ENCODE peak calls at places on chromosomes 13 and 19, in four cellular contexts. One of them, this sample, is unnamed.

GRCh38 chr13:113458218-113459065 is 5.2 kb upstream of the ADPRHL1 start:
- DNase-seq in ovary: no peak
- DNase-seq in IMR-90: peak
- DNase-seq in choroid plexus epithelial cell: peak
- DNase-seq in this sample: peak

GRCh38 chr19:44050740-44051653 is 839 bp upstream of the ZNF223 start:
- DNase-seq in ovary: no peak
- DNase-seq in IMR-90: no peak
- DNase-seq in choroid plexus epithelial cell: peak
- DNase-seq in this sample: peak

GRCh38 chr13:20993661-20994440 is 67.5 kb downstream of the LATS2 start:
- DNase-seq in ovary: no peak
- DNase-seq in choroid plexus epithelial cell: peak
- DNase-seq in IMR-90: peak
- DNase-seq in this sample: peak

GRCh38 chr19:3821857-3822364 is 35.7 kb upstream of the MATK start:
- DNase-seq in choroid plexus epithelial cell: peak
- DNase-seq in ovary: no peak
- DNase-seq in IMR-90: peak
- DNase-seq in this sample: peak

GRCh38 chr19:11288349-11288748 is 7.6 kb upstream of the TSPAN16 start:
- DNase-seq in ovary: no peak
- DNase-seq in choroid plexus epithelial cell: peak
- DNase-seq in IMR-90: peak
- DNase-seq in this sample: no peak

GRCh38 chr13:96000069-96000468 is 53.1 kb downstream of the UGGT2 start:
- DNase-seq in choroid plexus epithelial cell: no peak
- DNase-seq in IMR-90: no peak
- DNase-seq in ovary: no peak
- DNase-seq in this sample: no peak

GRCh38 chr19:44845612-44846454 is at the start of gene NECTIN2:
- DNase-seq in choroid plexus epithelial cell: peak
- DNase-seq in ovary: peak
- DNase-seq in IMR-90: peak
- DNase-seq in this sample: peak

GRCh38 chr13:74511523-74511922 is 377.3 kb upstream of the KLF12 start:
- DNase-seq in IMR-90: no peak
- DNase-seq in choroid plexus epithelial cell: no peak
- DNase-seq in ovary: no peak
- DNase-seq in this sample: no peak

GRCh38 chr13:39952244-39953233 is 297.1 kb downstream of the COG6 start:
- DNase-seq in IMR-90: peak
- DNase-seq in choroid plexus epithelial cell: peak
- DNase-seq in ovary: no peak
- DNase-seq in this sample: no peak

GRCh38 chr19:5299137-5299536 is 41.5 kb downstream of the PTPRS start:
- DNase-seq in IMR-90: no peak
- DNase-seq in ovary: no peak
- DNase-seq in choroid plexus epithelial cell: no peak
- DNase-seq in this sample: no peak

GRCh38 chr13:43905435-43906031 is 25.8 kb downstream of the LACC1 start:
- DNase-seq in ovary: no peak
- DNase-seq in choroid plexus epithelial cell: peak
- DNase-seq in IMR-90: peak
- DNase-seq in this sample: peak

GRCh38 chr19:30148039-30148438 is 206.0 kb downstream of the URI1 start:
- DNase-seq in choroid plexus epithelial cell: no peak
- DNase-seq in ovary: no peak
- DNase-seq in IMR-90: no peak
- DNase-seq in this sample: no peak

GRCh38 chr19:41366089-41366488 is 2.1 kb upstream of the B9D2 start:
- DNase-seq in ovary: no peak
- DNase-seq in IMR-90: no peak
- DNase-seq in choroid plexus epithelial cell: no peak
- DNase-seq in this sample: no peak

GRCh38 chr13:97429681-97430081 is 4.3 kb upstream of the RAP2A start:
- DNase-seq in choroid plexus epithelial cell: peak
- DNase-seq in ovary: no peak
- DNase-seq in IMR-90: peak
- DNase-seq in this sample: no peak

GRCh38 chr19:33201886-33202545 is 7.9 kb downstream of the LRP3 start:
- DNase-seq in ovary: no peak
- DNase-seq in IMR-90: no peak
- DNase-seq in choroid plexus epithelial cell: no peak
- DNase-seq in this sample: no peak

GRCh38 chr13:79386125-79386822 is 19.8 kb downstream of the RBM26 start:
- DNase-seq in choroid plexus epithelial cell: no peak
- DNase-seq in ovary: no peak
- DNase-seq in IMR-90: no peak
- DNase-seq in this sample: no peak

GRCh38 chr19:55247621-55248099 is 11.2 kb downstream of the PPP6R1 start:
- DNase-seq in IMR-90: no peak
- DNase-seq in ovary: no peak
- DNase-seq in choroid plexus epithelial cell: peak
- DNase-seq in this sample: no peak

GRCh38 chr13:80465321-80465720 is 124.4 kb upstream of the SPRY2 start:
- DNase-seq in ovary: no peak
- DNase-seq in choroid plexus epithelial cell: no peak
- DNase-seq in IMR-90: no peak
- DNase-seq in this sample: no peak

GRCh38 chr13:63201493-63201892 is 1785.8 kb upstream of the PCDH20 start:
- DNase-seq in IMR-90: no peak
- DNase-seq in choroid plexus epithelial cell: no peak
- DNase-seq in ovary: no peak
- DNase-seq in this sample: no peak

GRCh38 chr13:74132152-74132767 is 1.9 kb downstream of the KLF12 start:
- DNase-seq in IMR-90: peak
- DNase-seq in choroid plexus epithelial cell: peak
- DNase-seq in ovary: no peak
- DNase-seq in this sample: no peak

GRCh38 chr19:40398417-40399056 is 8.6 kb upstream of the HIPK4 start:
- DNase-seq in ovary: peak
- DNase-seq in IMR-90: no peak
- DNase-seq in choroid plexus epithelial cell: peak
- DNase-seq in this sample: peak

GRCh38 chr13:40503966-40504591 is 162.4 kb downstream of the FOXO1 start:
- DNase-seq in choroid plexus epithelial cell: peak
- DNase-seq in ovary: no peak
- DNase-seq in IMR-90: peak
- DNase-seq in this sample: no peak

GRCh38 chr13:21670006-21670882 is 629 bp upstream of the FGF9 start:
- DNase-seq in choroid plexus epithelial cell: peak
- DNase-seq in ovary: peak
- DNase-seq in IMR-90: peak
- DNase-seq in this sample: peak

GRCh38 chr13:19266979-19267378 is 85.4 kb upstream of the TUBA3C start:
- DNase-seq in IMR-90: no peak
- DNase-seq in choroid plexus epithelial cell: no peak
- DNase-seq in ovary: no peak
- DNase-seq in this sample: no peak

GRCh38 chr13:67008075-67008668 is 222.0 kb downstream of the PCDH9 start:
- DNase-seq in ovary: no peak
- DNase-seq in choroid plexus epithelial cell: no peak
- DNase-seq in IMR-90: no peak
- DNase-seq in this sample: no peak

GRCh38 chr19:39405930-39406655 is 554 bp upstream of the ZFP36 start:
- DNase-seq in IMR-90: no peak
- DNase-seq in ovary: no peak
- DNase-seq in choroid plexus epithelial cell: peak
- DNase-seq in this sample: peak

GRCh38 chr19:51743405-51743804 is 8.3 kb downstream of the FPR1 start:
- DNase-seq in ovary: no peak
- DNase-seq in choroid plexus epithelial cell: peak
- DNase-seq in IMR-90: no peak
- DNase-seq in this sample: no peak